ENCODE peak calls at places on chromosome 20, in eight cellular contexts. B is upper lobe of left lung, S is SK-N-SH, N is transverse colon, U is K562, Q is stomach, R is H1, V is HepG2. T is an unnamed sample.

GRCh38 chr20:46063652-46064054 is 26.1 kb downstream of the NCOA5 start:
- DNase-seq in B (no peak), S (no peak), N (no peak), U (no peak), Q (no peak), R (no peak), V (no peak), T (no peak)

GRCh38 chr20:33262658-33263065 is 20.4 kb upstream of the BPIFB1 start:
- DNase-seq in B (no peak), S (peak; percentile 52), N (no peak), U (peak; percentile 56), Q (peak; percentile 67), R (no peak), V (peak; percentile 82), T (no peak)

GRCh38 chr20:5910192-5910591 is 40.1 kb downstream of the TRMT6 start:
- DNase-seq in B (no peak), S (no peak), N (no peak), U (no peak), Q (no peak), R (no peak), V (no peak), T (no peak)

GRCh38 chr20:19275630-19276071 is 63.2 kb downstream of the SLC24A3 start:
- DNase-seq in B (no peak), S (no peak), N (peak; percentile 63), U (no peak), Q (peak; percentile 86), R (no peak), V (no peak), T (peak; percentile 93)

GRCh38 chr20:17558154-17558940 is 11.5 kb upstream of the DSTN start:
- DNase-seq in B (no peak), S (no peak), N (peak; percentile 35), U (peak; percentile 65), Q (peak; percentile 42), R (peak; percentile 45), V (peak; percentile 83), T (peak; percentile 83)

GRCh38 chr20:33788351-33789049 is 22.6 kb upstream of the CHMP4B start:
- DNase-seq in B (peak; percentile 43), S (no peak), N (peak; percentile 60), U (no peak), Q (peak; percentile 79), R (no peak), V (no peak), T (no peak)

GRCh38 chr20:36861625-36861874 is 14.4 kb upstream of the TLDC2 start:
- DNase-seq in B (no peak), S (no peak), N (no peak), U (no peak), Q (no peak), R (no peak), V (no peak), T (peak; percentile 89)

GRCh38 chr20:8018928-8019177 is 708 bp downstream of the TMX4 start:
- DNase-seq in B (no peak), S (no peak), N (no peak), U (no peak), Q (no peak), R (no peak), V (no peak), T (no peak)

GRCh38 chr20:17177341-17177740 is 49.5 kb upstream of the PCSK2 start:
- DNase-seq in B (no peak), S (no peak), N (no peak), U (no peak), Q (no peak), R (no peak), V (no peak), T (no peak)

GRCh38 chr20:32924781-32925180 is 66.1 kb downstream of the EFCAB8 start:
- DNase-seq in B (no peak), S (no peak), N (no peak), U (no peak), Q (peak; percentile 11), R (no peak), V (no peak), T (no peak)

GRCh38 chr20:62935204-62935967 is 2.6 kb upstream of the GID8 start:
- DNase-seq in B (no peak), S (no peak), N (no peak), U (peak; percentile 42), Q (no peak), R (no peak), V (no peak), T (no peak)

GRCh38 chr20:33407251-33407650 is 5.9 kb upstream of the CDK5RAP1 start:
- DNase-seq in B (no peak), S (no peak), N (no peak), U (no peak), Q (no peak), R (no peak), V (no peak), T (no peak)

GRCh38 chr20:35776513-35777101 is 4.8 kb downstream of the PHF20 start:
- DNase-seq in B (no peak), S (peak; percentile 42), N (peak; percentile 50), U (peak; percentile 87), Q (peak; percentile 77), R (no peak), V (no peak), T (peak; percentile 88)

GRCh38 chr20:62346398-62347150 is 20.5 kb downstream of the LAMA5 start:
- DNase-seq in B (peak; percentile 84), S (no peak), N (no peak), U (no peak), Q (no peak), R (no peak), V (no peak), T (no peak)

GRCh38 chr20:47332381-47333206 is 23.9 kb downstream of the ZMYND8 start:
- DNase-seq in B (no peak), S (no peak), N (no peak), U (peak; percentile 53), Q (no peak), R (no peak), V (no peak), T (no peak)
- H3K4me1 ChIP-seq in B (peaks cover 67% of the 10 kb centered on the region), S (peaks cover 30% of the 10 kb centered on the region), N (peaks cover 68% of the 10 kb centered on the region), U (peaks cover 53% of the 10 kb centered on the region), Q (peaks cover 99% of the 10 kb centered on the region), R (peaks cover 36% of the 10 kb centered on the region), V (peaks cover 97% of the 10 kb centered on the region), T (peaks cover 100% of the 10 kb centered on the region)

GRCh38 chr20:1894951-1895673 is at the start of gene SIRPA:
- DNase-seq in B (peak; percentile 89), S (peak; percentile 91), N (peak; percentile 49), U (no peak), Q (peak; percentile 55), R (peak; percentile 62), V (no peak), T (peak; percentile 88)

GRCh38 chr20:1896859-1897258 is 1.7 kb downstream of the SIRPA start:
- DNase-seq in B (no peak), S (no peak), N (no peak), U (no peak), Q (no peak), R (no peak), V (no peak), T (no peak)

GRCh38 chr20:1895674-1896496 is 678 bp downstream of the SIRPA start:
- DNase-seq in B (no peak), S (no peak), N (no peak), U (no peak), Q (no peak), R (peak; percentile 60), V (no peak), T (peak; percentile 82)

GRCh38 chr20:1893721-1894470 is 1.3 kb upstream of the SIRPA start:
- DNase-seq in B (no peak), S (no peak), N (no peak), U (no peak), Q (no peak), R (peak; percentile 79), V (peak; percentile 53), T (peak; percentile 69)

DNA sequence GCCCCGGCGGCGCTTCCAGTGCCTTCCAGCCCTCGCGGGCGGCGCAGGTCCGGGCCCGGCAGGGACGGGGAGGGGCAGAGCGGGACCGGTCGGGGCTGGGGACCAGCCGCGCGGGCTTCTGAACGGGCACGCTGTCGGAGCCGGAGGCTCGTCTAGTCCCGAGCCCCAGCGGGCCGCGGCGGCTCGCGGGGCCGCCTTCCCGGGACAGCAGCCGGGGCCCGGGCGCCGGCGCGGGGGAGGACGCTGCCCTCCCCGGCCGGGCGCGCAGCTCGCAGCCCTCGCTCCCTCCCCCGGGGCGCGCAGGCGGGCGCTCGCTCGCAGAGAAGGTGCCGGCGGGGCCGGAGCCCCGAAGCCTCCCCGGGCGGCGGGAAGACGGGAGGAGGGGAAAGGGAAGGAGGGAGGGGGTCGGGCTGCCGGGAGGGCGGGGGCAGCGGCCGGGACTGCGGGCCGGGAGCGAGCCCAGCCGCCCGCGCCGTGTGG is 696 bp upstream of the SIRPA start:
- DNase-seq in B (peak; percentile 93), S (peak; percentile 92), N (peak; percentile 59), U (no peak), Q (peak; percentile 62), R (no peak), V (no peak), T (peak; percentile 87)
- TF ChIP-seq EP300 in B (no peak), S (no peak), N (no peak), U (no peak), Q (no peak), R (no peak), V (no peak), T (no peak)

GRCh38 chr20:4661191-4661590 is 60.5 kb upstream of the PRND start:
- DNase-seq in B (no peak), S (no peak), N (peak; percentile 11), U (peak; percentile 46), Q (no peak), R (no peak), V (no peak), T (no peak)
- TF ChIP-seq POLR2AphosphoS5 in B (no peak), S (no peak), N (no peak), U (no peak), Q (no peak), R (no peak), V (no peak), T (no peak)

DNA sequence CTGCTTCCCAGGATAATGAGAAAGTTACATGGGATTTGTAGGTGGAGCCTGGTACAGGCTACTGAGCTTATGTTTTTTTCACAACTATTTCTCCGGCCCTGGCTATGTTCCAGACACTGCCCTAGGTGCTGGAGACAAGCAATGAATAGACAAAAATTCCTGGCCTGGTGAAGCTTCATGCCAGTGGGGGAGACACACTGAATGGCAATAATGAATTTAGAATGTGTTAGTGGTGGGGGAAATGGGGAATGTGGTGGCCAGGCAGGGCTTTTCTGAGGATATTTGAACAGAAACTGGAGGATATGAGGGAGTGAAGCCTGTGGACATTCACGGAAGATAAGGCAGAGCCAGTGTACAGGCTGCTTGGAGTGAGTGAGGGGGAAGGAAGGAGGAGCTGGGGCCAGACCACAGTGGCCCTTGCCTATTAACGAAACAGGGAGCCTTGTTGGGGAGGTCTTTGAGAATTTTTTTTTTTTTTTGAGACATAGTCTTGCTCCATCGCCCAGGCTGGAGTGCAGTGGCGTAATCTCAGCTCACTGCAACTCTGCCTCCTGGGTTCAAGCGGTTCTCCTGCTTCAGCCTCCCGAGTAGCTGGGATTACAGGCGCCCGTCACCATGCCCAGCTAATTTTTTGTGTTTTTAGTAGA is 6.6 kb downstream of the FOXS1 start:
- DNase-seq in B (no peak), S (no peak), N (no peak), U (peak; percentile 36), Q (no peak), R (no peak), V (no peak), T (peak; percentile 34)
- H3K4me1 ChIP-seq in B (peaks cover 18% of the 10 kb centered on the region), S (peaks cover 63% of the 10 kb centered on the region), N (no peaks in the 10 kb centered on the region), U (peaks cover 56% of the 10 kb centered on the region), Q (peaks cover 25% of the 10 kb centered on the region), R (peaks cover 4% of the 10 kb centered on the region), V (peaks cover 31% of the 10 kb centered on the region), T (peaks cover 10% of the 10 kb centered on the region)